ENCODE peak calls at places on chromosomes 2 and 18, in five cellular contexts. One of them, this sample, is unnamed.

GRCh38 chr18:12317664-12318333 is 9.8 kb downstream of the TUBB6 start:
- DNase-seq in neural progenitor cell: no peak
- DNase-seq in GM23248: peak
- DNase-seq in neuronal stem cell: no peak
- DNase-seq in Karpas-422: peak
- DNase-seq in this sample: no peak

GRCh38 chr2:63425079-63425416 is 163.2 kb downstream of the WDPCP start:
- DNase-seq in neural progenitor cell: no peak
- DNase-seq in GM23248: no peak
- DNase-seq in neuronal stem cell: no peak
- DNase-seq in Karpas-422: no peak
- DNase-seq in this sample: no peak

GRCh38 chr2:188475945-188476344 is 184.3 kb downstream of the GULP1 start:
- DNase-seq in neural progenitor cell: no peak
- DNase-seq in GM23248: no peak
- DNase-seq in neuronal stem cell: no peak
- DNase-seq in Karpas-422: no peak
- DNase-seq in this sample: no peak

GRCh38 chr2:51995293-51995692 is 963.4 kb upstream of the NRXN1 start:
- DNase-seq in neural progenitor cell: no peak
- DNase-seq in GM23248: peak
- DNase-seq in neuronal stem cell: no peak
- DNase-seq in Karpas-422: no peak
- DNase-seq in this sample: no peak

GRCh38 chr2:175030380-175031271 is 25.4 kb upstream of the CHN1 start:
- DNase-seq in neural progenitor cell: peak
- DNase-seq in GM23248: peak
- DNase-seq in neuronal stem cell: peak
- DNase-seq in Karpas-422: peak
- DNase-seq in this sample: peak

GRCh38 chr2:165902929-165903328 is 50.6 kb downstream of the TTC21B start:
- DNase-seq in neural progenitor cell: no peak
- DNase-seq in GM23248: peak
- DNase-seq in neuronal stem cell: no peak
- DNase-seq in Karpas-422: no peak
- DNase-seq in this sample: peak

GRCh38 chr2:121972203-121972602 is 216.8 kb downstream of the TSN start:
- DNase-seq in neural progenitor cell: peak
- DNase-seq in GM23248: no peak
- DNase-seq in neuronal stem cell: no peak
- DNase-seq in Karpas-422: no peak
- DNase-seq in this sample: no peak

GRCh38 chr2:146764301-146764700 is 1080.5 kb upstream of the ACVR2A start:
- DNase-seq in neural progenitor cell: no peak
- DNase-seq in GM23248: peak
- DNase-seq in neuronal stem cell: no peak
- DNase-seq in Karpas-422: no peak
- DNase-seq in this sample: no peak

GRCh38 chr18:8041526-8042111 is 474.5 kb downstream of the PTPRM start:
- DNase-seq in neural progenitor cell: no peak
- DNase-seq in GM23248: no peak
- DNase-seq in neuronal stem cell: no peak
- DNase-seq in Karpas-422: no peak
- DNase-seq in this sample: no peak

GRCh38 chr2:218003265-218003950 is 613 bp upstream of the TNS1 start:
- DNase-seq in neural progenitor cell: no peak
- DNase-seq in GM23248: peak
- DNase-seq in neuronal stem cell: no peak
- DNase-seq in Karpas-422: no peak
- DNase-seq in this sample: no peak

GRCh38 chr18:79944746-79945117 is 6.7 kb downstream of the SLC66A2 start:
- DNase-seq in neural progenitor cell: no peak
- DNase-seq in GM23248: no peak
- DNase-seq in neuronal stem cell: no peak
- DNase-seq in Karpas-422: no peak
- DNase-seq in this sample: no peak

GRCh38 chr18:44537521-44537920 is 143.2 kb upstream of the SETBP1 start:
- DNase-seq in neural progenitor cell: no peak
- DNase-seq in GM23248: peak
- DNase-seq in neuronal stem cell: no peak
- DNase-seq in Karpas-422: no peak
- DNase-seq in this sample: no peak

GRCh38 chr2:108637304-108637669 is 82.0 kb upstream of the RANBP2 start:
- DNase-seq in neural progenitor cell: no peak
- DNase-seq in GM23248: peak
- DNase-seq in neuronal stem cell: no peak
- DNase-seq in Karpas-422: no peak
- DNase-seq in this sample: no peak

GRCh38 chr2:162065767-162066166 is 8.2 kb downstream of the DPP4 start:
- DNase-seq in neural progenitor cell: no peak
- DNase-seq in GM23248: no peak
- DNase-seq in neuronal stem cell: no peak
- DNase-seq in Karpas-422: no peak
- DNase-seq in this sample: no peak

GRCh38 chr2:24870440-24870839 is 49.6 kb downstream of the ADCY3 start:
- DNase-seq in neural progenitor cell: no peak
- DNase-seq in GM23248: no peak
- DNase-seq in neuronal stem cell: no peak
- DNase-seq in Karpas-422: no peak
- DNase-seq in this sample: no peak

GRCh38 chr18:48896875-48897511 is 53.8 kb downstream of the SMAD7 start:
- DNase-seq in neural progenitor cell: peak
- DNase-seq in GM23248: peak
- DNase-seq in neuronal stem cell: no peak
- DNase-seq in Karpas-422: peak
- DNase-seq in this sample: peak

GRCh38 chr2:169393068-169393590 is 30.8 kb upstream of the LRP2 start:
- DNase-seq in neural progenitor cell: no peak
- DNase-seq in GM23248: no peak
- DNase-seq in neuronal stem cell: no peak
- DNase-seq in Karpas-422: no peak
- DNase-seq in this sample: no peak

GRCh38 chr2:177710889-177711288 is 318.3 kb downstream of the AGPS start:
- DNase-seq in neural progenitor cell: no peak
- DNase-seq in GM23248: no peak
- DNase-seq in neuronal stem cell: no peak
- DNase-seq in Karpas-422: no peak
- DNase-seq in this sample: no peak

GRCh38 chr18:59275406-59275949 is 2.2 kb upstream of the RAX start:
- DNase-seq in neural progenitor cell: peak
- DNase-seq in GM23248: no peak
- DNase-seq in neuronal stem cell: no peak
- DNase-seq in Karpas-422: no peak
- DNase-seq in this sample: no peak

GRCh38 chr2:205609036-205609607 is 73.2 kb upstream of the NRP2 start:
- DNase-seq in neural progenitor cell: no peak
- DNase-seq in GM23248: no peak
- DNase-seq in neuronal stem cell: no peak
- DNase-seq in Karpas-422: peak
- DNase-seq in this sample: no peak

GRCh38 chr2:39938035-39938835 is 159.2 kb upstream of the THUMPD2 start:
- DNase-seq in neural progenitor cell: no peak
- DNase-seq in GM23248: peak
- DNase-seq in neuronal stem cell: no peak
- DNase-seq in Karpas-422: no peak
- DNase-seq in this sample: no peak

GRCh38 chr2:105951390-105951694 is 206.6 kb downstream of the NCK2 start:
- DNase-seq in neural progenitor cell: no peak
- DNase-seq in GM23248: no peak
- DNase-seq in neuronal stem cell: no peak
- DNase-seq in Karpas-422: no peak
- DNase-seq in this sample: no peak

GRCh38 chr18:23355206-23355605 is 97.9 kb upstream of the RIOK3 start:
- DNase-seq in neural progenitor cell: no peak
- DNase-seq in GM23248: no peak
- DNase-seq in neuronal stem cell: no peak
- DNase-seq in Karpas-422: no peak
- DNase-seq in this sample: no peak

GRCh38 chr2:106115250-106115649 is 78.9 kb downstream of the UXS1 start:
- DNase-seq in neural progenitor cell: no peak
- DNase-seq in GM23248: peak
- DNase-seq in neuronal stem cell: no peak
- DNase-seq in Karpas-422: no peak
- DNase-seq in this sample: no peak

GRCh38 chr2:69975853-69976462 is 14.5 kb upstream of the ASPRV1 start:
- DNase-seq in neural progenitor cell: no peak
- DNase-seq in GM23248: no peak
- DNase-seq in neuronal stem cell: no peak
- DNase-seq in Karpas-422: no peak
- DNase-seq in this sample: no peak

GRCh38 chr2:242030226-242030575 is 160.7 kb downstream of the RTP5 start:
- DNase-seq in neural progenitor cell: no peak
- DNase-seq in GM23248: no peak
- DNase-seq in neuronal stem cell: no peak
- DNase-seq in Karpas-422: no peak
- DNase-seq in this sample: no peak

GRCh38 chr2:148981350-148981749 is 57.1 kb upstream of the LYPD6B start:
- DNase-seq in neural progenitor cell: no peak
- DNase-seq in GM23248: no peak
- DNase-seq in neuronal stem cell: no peak
- DNase-seq in Karpas-422: peak
- DNase-seq in this sample: no peak

GRCh38 chr2:194103941-194104655 is 1552.9 kb upstream of the SLC39A10 start:
- DNase-seq in neural progenitor cell: no peak
- DNase-seq in GM23248: no peak
- DNase-seq in neuronal stem cell: no peak
- DNase-seq in Karpas-422: no peak
- DNase-seq in this sample: no peak

GRCh38 chr2:15243762-15244161 is 317.4 kb downstream of the NBAS start:
- DNase-seq in neural progenitor cell: no peak
- DNase-seq in GM23248: peak
- DNase-seq in neuronal stem cell: no peak
- DNase-seq in Karpas-422: no peak
- DNase-seq in this sample: no peak

GRCh38 chr2:143467011-143467410 is 337.8 kb downstream of the ARHGAP15 start:
- DNase-seq in neural progenitor cell: no peak
- DNase-seq in GM23248: no peak
- DNase-seq in neuronal stem cell: no peak
- DNase-seq in Karpas-422: no peak
- DNase-seq in this sample: no peak

GRCh38 chr2:77552956-77553355 is 30.8 kb upstream of the LRRTM4 start:
- DNase-seq in neural progenitor cell: peak
- DNase-seq in GM23248: no peak
- DNase-seq in neuronal stem cell: peak
- DNase-seq in Karpas-422: no peak
- DNase-seq in this sample: no peak

DNA sequence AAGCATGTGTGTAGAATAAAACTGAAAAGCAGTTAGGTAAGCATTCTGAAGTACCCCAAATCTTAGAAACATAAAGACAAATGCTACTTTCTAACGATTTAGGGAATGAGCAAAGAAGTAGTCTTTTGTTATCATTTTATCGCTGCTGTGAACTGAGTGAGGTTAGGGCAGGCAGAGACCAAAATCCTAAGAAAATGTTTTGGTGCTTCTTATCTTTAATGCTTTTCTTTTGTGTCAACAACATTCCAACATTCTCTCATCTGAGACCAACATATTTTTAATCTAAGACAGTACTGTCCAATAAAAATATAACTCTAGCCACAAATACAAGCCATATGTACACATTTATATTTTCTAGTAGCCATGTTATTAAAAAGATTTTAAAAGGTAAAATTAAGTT is 789.4 kb upstream of the PIK3C3 start:
- DNase-seq in neural progenitor cell: no peak
- DNase-seq in GM23248: no peak
- DNase-seq in neuronal stem cell: no peak
- DNase-seq in Karpas-422: no peak
- DNase-seq in this sample: no peak
- H2AFZ ChIP-seq in neural progenitor cell: no peak
- H2AFZ ChIP-seq in GM23248: no peak
- H2AFZ ChIP-seq in neuronal stem cell: no peak
- H2AFZ ChIP-seq in Karpas-422: no peak
- H2AFZ ChIP-seq in this sample: no peak

DNA sequence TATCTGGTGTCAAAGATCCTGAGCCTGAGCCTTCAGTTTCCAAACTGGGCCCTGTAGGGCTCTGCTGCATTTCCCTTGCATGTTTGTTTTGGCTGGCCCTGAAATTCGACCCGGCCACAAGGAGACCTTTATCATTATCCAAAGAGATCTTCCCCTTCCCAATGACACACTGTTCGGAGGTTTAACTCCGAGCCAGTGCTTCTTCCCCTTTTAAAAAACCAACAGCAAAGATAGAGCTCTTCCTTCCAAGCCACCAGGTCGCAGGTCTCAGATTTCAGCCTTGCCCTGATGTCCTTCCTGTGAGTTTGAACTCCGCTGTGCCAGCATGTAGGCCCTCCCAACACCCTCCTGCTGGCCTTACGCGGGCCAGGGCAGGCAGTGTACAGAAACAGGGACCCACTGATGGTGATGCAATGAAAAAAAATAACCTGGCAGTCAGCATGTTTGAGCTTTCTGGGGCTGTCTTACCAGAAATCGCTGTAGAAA is 53.1 kb downstream of the FECH start:
- DNase-seq in neural progenitor cell: peak
- DNase-seq in GM23248: no peak
- DNase-seq in neuronal stem cell: no peak
- DNase-seq in Karpas-422: no peak
- DNase-seq in this sample: no peak
- H3K9ac ChIP-seq in neural progenitor cell: no peak
- H3K9ac ChIP-seq in GM23248: no peak
- H3K9ac ChIP-seq in neuronal stem cell: no peak
- H3K9ac ChIP-seq in Karpas-422: no peak
- H3K9ac ChIP-seq in this sample: no peak

GRCh38 chr2:47310801-47311560 is 92.0 kb upstream of the MSH2 start:
- DNase-seq in neural progenitor cell: peak
- DNase-seq in GM23248: no peak
- DNase-seq in neuronal stem cell: no peak
- DNase-seq in Karpas-422: no peak
- DNase-seq in this sample: peak
- H3K4me2 ChIP-seq in neural progenitor cell: peak
- H3K4me2 ChIP-seq in GM23248: no peak
- H3K4me2 ChIP-seq in neuronal stem cell: no peak
- H3K4me2 ChIP-seq in Karpas-422: peak
- H3K4me2 ChIP-seq in this sample: peak

DNA sequence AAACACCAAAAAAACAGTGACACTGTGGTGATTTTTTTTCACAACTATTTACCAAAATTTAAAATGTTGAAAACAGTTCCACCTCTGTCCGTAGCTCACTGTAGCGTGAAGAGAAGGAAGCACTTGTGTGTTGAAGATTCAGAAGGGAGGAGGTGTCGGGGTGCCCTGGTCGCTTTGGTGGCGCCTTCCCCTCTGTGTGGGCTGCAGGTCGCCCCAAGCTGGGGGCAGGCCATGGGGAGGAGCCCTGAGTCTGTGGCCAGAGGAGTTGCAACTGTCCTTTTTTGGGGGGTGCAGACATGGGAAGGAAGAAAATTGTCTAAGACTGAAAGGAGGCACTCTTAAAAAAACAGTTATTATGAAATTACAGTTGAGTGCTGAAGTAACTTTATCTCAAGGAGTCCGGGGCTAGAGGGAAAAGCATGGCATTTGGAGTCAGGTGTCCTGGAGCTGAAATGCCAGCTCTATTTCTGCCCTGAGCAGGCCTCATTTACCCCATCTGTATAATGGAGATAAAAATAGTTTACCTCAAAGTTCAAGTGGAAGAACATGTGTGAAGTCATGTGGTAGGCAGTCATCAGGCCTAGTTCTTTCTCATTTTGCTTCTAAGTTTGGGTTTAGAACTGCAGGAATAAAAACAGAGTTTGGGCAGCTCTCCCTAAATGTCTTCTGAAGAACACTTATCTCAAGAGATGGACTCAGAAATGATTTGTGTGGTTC is 82.1 kb downstream of the RNF144A start:
- DNase-seq in neural progenitor cell: no peak
- DNase-seq in GM23248: no peak
- DNase-seq in neuronal stem cell: no peak
- DNase-seq in Karpas-422: no peak
- DNase-seq in this sample: no peak
- H2AFZ ChIP-seq in neural progenitor cell: no peak
- H2AFZ ChIP-seq in GM23248: no peak
- H2AFZ ChIP-seq in neuronal stem cell: no peak
- H2AFZ ChIP-seq in Karpas-422: no peak
- H2AFZ ChIP-seq in this sample: no peak